ENCODE peak calls at places on chromosomes 2 and 18, in four cellular contexts. One of them, this sample, is unnamed.

GRCh38 chr2:157443795-157444642 is at the start of gene CYTIP:
- DNase-seq in HT1080: no peak
- DNase-seq in germinal center: peak
- DNase-seq in A172: no peak
- DNase-seq in this sample: no peak

GRCh38 chr2:165274698-165275097 is 35.5 kb downstream of the SCN2A start:
- DNase-seq in A172: no peak
- DNase-seq in HT1080: no peak
- DNase-seq in germinal center: no peak
- DNase-seq in this sample: no peak

GRCh38 chr18:36809590-36810381 is 19.0 kb downstream of the TPGS2 start:
- DNase-seq in germinal center: peak
- DNase-seq in A172: peak
- DNase-seq in HT1080: peak
- DNase-seq in this sample: peak

GRCh38 chr18:59763541-59764136 is 66.4 kb upstream of the CCBE1 start:
- DNase-seq in A172: no peak
- DNase-seq in germinal center: no peak
- DNase-seq in HT1080: no peak
- DNase-seq in this sample: no peak

GRCh38 chr2:13745324-13745723 is 887.2 kb upstream of the LRATD1 start:
- DNase-seq in germinal center: no peak
- DNase-seq in A172: peak
- DNase-seq in HT1080: peak
- DNase-seq in this sample: no peak

GRCh38 chr2:96167407-96168013 is 22.3 kb upstream of the DUSP2 start:
- DNase-seq in HT1080: no peak
- DNase-seq in germinal center: no peak
- DNase-seq in A172: peak
- DNase-seq in this sample: no peak

GRCh38 chr2:15890936-15891905 is 49.1 kb upstream of the MYCN start:
- DNase-seq in A172: no peak
- DNase-seq in HT1080: peak
- DNase-seq in germinal center: no peak
- DNase-seq in this sample: no peak

GRCh38 chr2:74538881-74539339 is 9.2 kb downstream of the HTRA2 start:
- DNase-seq in A172: no peak
- DNase-seq in HT1080: no peak
- DNase-seq in germinal center: peak
- DNase-seq in this sample: no peak

GRCh38 chr18:10101293-10101701 is 187.5 kb downstream of the VAPA start:
- DNase-seq in germinal center: no peak
- DNase-seq in HT1080: peak
- DNase-seq in A172: no peak
- DNase-seq in this sample: no peak

GRCh38 chr18:54983041-54983686 is 23.9 kb upstream of the CCDC68 start:
- DNase-seq in A172: peak
- DNase-seq in HT1080: peak
- DNase-seq in germinal center: peak
- DNase-seq in this sample: no peak